ENCODE peak calls at places on chromosomes 1 and 21, in eight cellular contexts. One of them, this sample, is unnamed.

GRCh38 chr1:110628356-110629105 is 22.4 kb upstream of the KCNA2 start:
- DNase-seq in bronchial epithelial cell: no peak
- DNase-seq in endodermal cell: peak
- DNase-seq in adipocyte: no peak
- DNase-seq in anterior cingulate cortex: no peak
- DNase-seq in stimulated activated CD8-positive, alpha-beta memory T cell treated with anti-CD3 and anti-CD28 coated beads, Interleukin-7, amount 100 ng/mL, for 24 hours: no peak
- DNase-seq in epithelial cell of proximal tubule: no peak
- DNase-seq in NCI-H1105 treated with DMSO at 0.1 percent for 48 hours: no peak
- DNase-seq in this sample: no peak

GRCh38 chr1:3998086-3998485 is 98.0 kb upstream of the C1orf174 start:
- DNase-seq in bronchial epithelial cell: peak
- DNase-seq in anterior cingulate cortex: no peak
- DNase-seq in NCI-H1105 treated with DMSO at 0.1 percent for 48 hours: no peak
- DNase-seq in stimulated activated CD8-positive, alpha-beta memory T cell treated with anti-CD3 and anti-CD28 coated beads, Interleukin-7, amount 100 ng/mL, for 24 hours: no peak
- DNase-seq in epithelial cell of proximal tubule: no peak
- DNase-seq in endodermal cell: no peak
- DNase-seq in adipocyte: no peak
- DNase-seq in this sample: no peak

GRCh38 chr1:41370756-41371420 is 9.7 kb downstream of the FOXO6 start:
- DNase-seq in adipocyte: no peak
- DNase-seq in endodermal cell: no peak
- DNase-seq in NCI-H1105 treated with DMSO at 0.1 percent for 48 hours: no peak
- DNase-seq in anterior cingulate cortex: no peak
- DNase-seq in stimulated activated CD8-positive, alpha-beta memory T cell treated with anti-CD3 and anti-CD28 coated beads, Interleukin-7, amount 100 ng/mL, for 24 hours: no peak
- DNase-seq in epithelial cell of proximal tubule: no peak
- DNase-seq in bronchial epithelial cell: no peak
- DNase-seq in this sample: no peak

GRCh38 chr1:54112969-54113368 is 39.8 kb downstream of the CDCP2 start:
- DNase-seq in adipocyte: no peak
- DNase-seq in bronchial epithelial cell: no peak
- DNase-seq in epithelial cell of proximal tubule: no peak
- DNase-seq in stimulated activated CD8-positive, alpha-beta memory T cell treated with anti-CD3 and anti-CD28 coated beads, Interleukin-7, amount 100 ng/mL, for 24 hours: no peak
- DNase-seq in NCI-H1105 treated with DMSO at 0.1 percent for 48 hours: no peak
- DNase-seq in anterior cingulate cortex: no peak
- DNase-seq in endodermal cell: peak
- DNase-seq in this sample: no peak

GRCh38 chr1:67463298-67463960 is 33.2 kb upstream of the SERBP1 start:
- DNase-seq in bronchial epithelial cell: peak
- DNase-seq in anterior cingulate cortex: no peak
- DNase-seq in epithelial cell of proximal tubule: no peak
- DNase-seq in adipocyte: peak
- DNase-seq in endodermal cell: peak
- DNase-seq in stimulated activated CD8-positive, alpha-beta memory T cell treated with anti-CD3 and anti-CD28 coated beads, Interleukin-7, amount 100 ng/mL, for 24 hours: no peak
- DNase-seq in NCI-H1105 treated with DMSO at 0.1 percent for 48 hours: peak
- DNase-seq in this sample: no peak

GRCh38 chr21:46253610-46254124 is 25.1 kb upstream of the LSS start:
- DNase-seq in stimulated activated CD8-positive, alpha-beta memory T cell treated with anti-CD3 and anti-CD28 coated beads, Interleukin-7, amount 100 ng/mL, for 24 hours: peak
- DNase-seq in anterior cingulate cortex: no peak
- DNase-seq in NCI-H1105 treated with DMSO at 0.1 percent for 48 hours: no peak
- DNase-seq in adipocyte: no peak
- DNase-seq in epithelial cell of proximal tubule: no peak
- DNase-seq in endodermal cell: no peak
- DNase-seq in bronchial epithelial cell: no peak
- DNase-seq in this sample: no peak

GRCh38 chr1:211420389-211420788 is 71.6 kb downstream of the RD3 start:
- DNase-seq in stimulated activated CD8-positive, alpha-beta memory T cell treated with anti-CD3 and anti-CD28 coated beads, Interleukin-7, amount 100 ng/mL, for 24 hours: no peak
- DNase-seq in bronchial epithelial cell: peak
- DNase-seq in anterior cingulate cortex: no peak
- DNase-seq in NCI-H1105 treated with DMSO at 0.1 percent for 48 hours: no peak
- DNase-seq in endodermal cell: peak
- DNase-seq in epithelial cell of proximal tubule: no peak
- DNase-seq in adipocyte: peak
- DNase-seq in this sample: no peak

GRCh38 chr1:192974701-192975100 is 84.5 kb downstream of the UCHL5 start:
- DNase-seq in anterior cingulate cortex: no peak
- DNase-seq in epithelial cell of proximal tubule: peak
- DNase-seq in endodermal cell: no peak
- DNase-seq in adipocyte: peak
- DNase-seq in NCI-H1105 treated with DMSO at 0.1 percent for 48 hours: no peak
- DNase-seq in stimulated activated CD8-positive, alpha-beta memory T cell treated with anti-CD3 and anti-CD28 coated beads, Interleukin-7, amount 100 ng/mL, for 24 hours: no peak
- DNase-seq in bronchial epithelial cell: peak
- DNase-seq in this sample: no peak

GRCh38 chr1:167627615-167627864 is 2.5 kb upstream of the RCSD1 start:
- DNase-seq in NCI-H1105 treated with DMSO at 0.1 percent for 48 hours: no peak
- DNase-seq in bronchial epithelial cell: no peak
- DNase-seq in adipocyte: no peak
- DNase-seq in anterior cingulate cortex: no peak
- DNase-seq in epithelial cell of proximal tubule: no peak
- DNase-seq in stimulated activated CD8-positive, alpha-beta memory T cell treated with anti-CD3 and anti-CD28 coated beads, Interleukin-7, amount 100 ng/mL, for 24 hours: no peak
- DNase-seq in endodermal cell: no peak
- DNase-seq in this sample: no peak

This sample was measured in omental fat pad.